ENCODE peak calls at places on chromosomes 11 and 22, in five cellular contexts. V, T, E, P and Q are unnamed samples.

GRCh38 chr11:48088682-48089050 is 108.3 kb downstream of the PTPRJ start:
- DNase-seq in T (no peak), P (no peak), V (no peak), E (no peak), Q (no peak)

GRCh38 chr11:36672815-36673450 is 74.9 kb upstream of the RAG2 start:
- DNase-seq in E (no peak), V (peak; percentile 58), T (no peak), P (peak; percentile 57), Q (no peak)

GRCh38 chr11:96607890-96608558 is 218.2 kb downstream of the JRKL start:
- DNase-seq in P (no peak), E (no peak), V (no peak), T (no peak), Q (no peak)

GRCh38 chr11:113603277-113604059 is 102.6 kb downstream of the TMPRSS5 start:
- DNase-seq in V (no peak), P (no peak), E (no peak), T (no peak), Q (no peak)

GRCh38 chr11:111992456-111992855 is 32.8 kb upstream of the DLAT start:
- DNase-seq in V (no peak), E (no peak), T (no peak), P (no peak), Q (no peak)

GRCh38 chr11:57868491-57868890 is 106.9 kb downstream of the CTNND1 start:
- DNase-seq in E (no peak), T (peak; percentile 66), P (no peak), V (no peak), Q (no peak)

GRCh38 chr11:17699157-17700114 is 19.9 kb upstream of the MYOD1 start:
- DNase-seq in E (no peak), P (no peak), T (no peak), V (peak; percentile 34), Q (no peak)

GRCh38 chr22:36465232-36466021 is 16.0 kb downstream of the TXN2 start:
- DNase-seq in V (peak; percentile 93), E (no peak), T (no peak), P (peak; percentile 92), Q (peak; percentile 91)

GRCh38 chr22:17368144-17368726 is 1.0 kb upstream of the CECR2 start:
- DNase-seq in T (no peak), P (no peak), E (no peak), V (no peak), Q (no peak)
- H2BK120ac ChIP-seq in T (peak overlapping the region; percentile 56), P (no peak overlapping the region), E (no peak overlapping the region), V (no peak overlapping the region), Q (no peak overlapping the region)

DNA sequence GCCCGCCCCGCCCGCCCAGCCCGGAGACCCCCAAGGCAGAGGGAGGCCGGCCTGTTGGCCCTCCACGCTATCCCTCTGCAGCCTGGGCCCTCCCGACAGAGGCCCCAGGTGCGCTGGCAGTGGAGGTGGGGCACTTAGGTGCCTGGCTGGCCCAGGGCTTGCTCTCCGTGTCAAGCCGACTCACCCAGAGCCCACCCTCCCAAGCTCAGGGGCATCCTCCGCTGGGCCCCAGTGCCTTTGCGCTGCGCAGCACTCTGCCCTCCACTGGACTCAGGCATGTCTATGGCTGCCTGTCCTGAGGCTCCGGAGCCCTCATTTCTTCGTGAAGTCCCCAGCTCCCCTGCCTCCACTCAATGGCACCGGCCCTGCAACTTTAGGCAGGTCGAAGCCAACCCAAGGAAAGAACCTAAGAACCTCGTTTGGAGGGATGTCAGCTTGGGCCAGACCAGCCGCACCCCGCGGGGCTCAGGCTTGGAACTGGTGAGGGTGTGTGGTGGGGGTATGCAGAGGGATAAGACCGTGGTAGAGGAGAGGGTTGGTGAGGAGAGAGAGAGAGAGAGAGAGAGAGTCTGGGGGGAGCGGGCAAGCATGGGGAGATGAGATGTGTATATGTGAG is 6.1 kb downstream of the SMIM45 start:
- DNase-seq in T (no peak), V (no peak), E (no peak), P (no peak), Q (no peak)
- H3K14ac ChIP-seq in T (no peak overlapping the region), V (no peak overlapping the region), E (no peak overlapping the region), P (no peak overlapping the region), Q (no peak overlapping the region)

DNA sequence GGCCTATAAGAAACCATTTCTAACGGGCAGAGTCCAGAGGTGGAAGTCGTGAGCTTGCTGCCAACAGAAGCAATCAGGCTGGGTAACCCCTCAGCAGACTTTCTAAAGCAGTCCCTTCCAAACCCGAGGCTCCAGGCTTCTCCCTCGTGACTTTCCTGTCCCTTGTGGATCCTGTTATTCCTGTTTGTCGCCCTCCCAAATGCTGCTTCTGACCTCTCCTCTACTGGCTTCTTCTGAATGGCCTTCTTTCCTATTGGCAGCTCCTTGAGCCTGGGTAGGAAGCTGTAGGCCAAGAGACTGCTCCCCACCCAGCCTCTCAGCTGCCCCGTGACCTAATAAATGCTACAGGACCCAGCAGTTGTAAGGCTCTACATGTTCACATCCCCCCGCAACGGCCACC is 35.0 kb downstream of the MAFF start:
- DNase-seq in T (no peak), E (no peak), V (no peak), P (no peak), Q (peak; percentile 92)
- H3K36me3 ChIP-seq in T (peaks cover 25% of the 10 kb centered on the region), E (peaks cover 26% of the 10 kb centered on the region), V (peaks cover 41% of the 10 kb centered on the region), P (peaks cover 58% of the 10 kb centered on the region), Q (peaks cover 31% of the 10 kb centered on the region)

DNA sequence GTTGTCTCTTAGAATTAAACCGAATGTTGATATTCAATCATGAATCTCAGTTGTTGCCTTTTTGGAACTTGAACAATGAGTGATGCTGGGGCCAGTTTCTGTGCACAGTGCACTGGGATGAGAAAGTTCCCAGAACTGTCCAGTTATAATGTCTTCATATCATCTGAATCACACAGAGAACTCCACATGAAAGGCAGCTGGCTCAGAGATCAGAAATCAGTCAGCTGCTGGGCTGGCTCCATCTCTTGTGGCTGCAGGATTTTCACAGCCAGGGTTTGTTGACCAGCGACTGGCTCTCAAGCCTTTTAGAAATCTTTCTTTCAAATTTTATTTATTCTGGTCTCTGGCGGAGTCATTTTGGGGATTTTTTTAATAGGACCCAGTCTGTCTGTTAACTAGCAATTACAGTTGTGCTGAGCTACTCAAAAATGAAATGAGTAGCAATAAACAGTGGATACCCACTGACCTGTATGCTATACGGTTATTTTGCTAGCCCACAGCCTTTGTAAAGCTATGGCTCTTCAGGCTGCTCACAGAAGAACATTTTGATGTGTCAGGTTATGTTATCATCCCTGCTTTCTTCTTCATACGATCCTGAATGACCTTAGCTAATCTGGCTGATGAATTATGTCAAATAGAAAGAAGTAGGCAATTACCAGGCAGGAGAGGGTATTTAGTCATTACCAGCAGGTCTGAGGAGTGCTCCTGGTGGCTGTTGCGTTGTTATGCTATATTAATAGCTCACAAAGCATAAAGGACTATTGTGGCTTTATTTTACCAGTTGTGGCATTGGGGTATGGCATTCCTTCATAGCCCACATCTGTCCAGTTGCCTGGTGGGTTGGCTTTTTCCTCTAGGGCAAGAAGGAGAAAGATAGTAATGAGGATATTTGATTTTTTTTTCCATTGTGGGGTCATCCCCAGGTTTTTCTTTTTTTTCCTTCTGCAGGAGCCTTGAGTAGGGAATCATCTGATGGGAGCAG is 3.6 kb downstream of the FAT3 start:
- DNase-seq in P (no peak), E (no peak), T (no peak), V (no peak), Q (no peak)
- H2BK120ac ChIP-seq in P (no peak overlapping the region), E (no peak overlapping the region), T (no peak overlapping the region), V (no peak overlapping the region), Q (no peak overlapping the region)

GRCh38 chr11:2376751-2377451 is at the start of gene CD81:
- DNase-seq in P (no peak), T (peak; percentile 82), V (peak; percentile 33), E (peak; percentile 56), Q (no peak)
- H3K14ac ChIP-seq in P (peak within 1 kb of the TSS; percentile 84), T (no peak within 1 kb of the TSS), V (peak within 1 kb of the TSS; percentile 85), E (peak within 1 kb of the TSS; percentile 100), Q (peak within 1 kb of the TSS; percentile 74)

DNA sequence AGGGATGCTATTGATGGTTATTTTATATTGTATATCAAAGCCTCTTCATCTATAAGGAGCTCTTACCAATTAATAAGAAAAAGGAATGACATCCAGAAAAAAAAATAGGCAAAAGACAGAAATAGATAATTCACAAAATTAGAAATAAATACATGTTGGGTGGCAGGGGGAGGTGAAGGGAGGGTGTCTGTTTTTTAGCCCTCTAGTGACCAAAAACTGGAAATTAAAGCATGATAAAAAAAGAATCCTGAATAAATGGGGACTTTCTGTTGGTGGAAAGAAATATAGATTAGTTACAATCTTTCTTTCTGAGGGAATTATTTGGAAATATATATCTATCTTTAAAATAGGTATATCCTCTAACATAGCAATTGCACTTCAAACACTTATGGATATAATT is 42.0 kb upstream of the TTC36 start:
- DNase-seq in E (no peak), T (no peak), P (no peak), V (no peak), Q (no peak)
- H3K36me3 ChIP-seq in E (peaks cover 35% of the 10 kb centered on the region), T (peaks cover 73% of the 10 kb centered on the region), P (peaks cover 30% of the 10 kb centered on the region), V (peaks cover 40% of the 10 kb centered on the region), Q (peaks cover 25% of the 10 kb centered on the region)

GRCh38 chr11:68521962-68522626 is 61.5 kb downstream of the PPP6R3 start:
- DNase-seq in E (no peak), V (peak; percentile 18), P (no peak), T (no peak), Q (no peak)
- H2BK120ac ChIP-seq in E (no peak overlapping the region), V (no peak overlapping the region), P (no peak overlapping the region), T (no peak overlapping the region), Q (no peak overlapping the region)

GRCh38 chr11:64231536-64231935 is 1.2 kb downstream of the DNAJC4 start:
- DNase-seq in T (no peak), V (no peak), P (no peak), E (no peak), Q (no peak)
- H3K14ac ChIP-seq in T (no peak overlapping the region), V (no peak overlapping the region), P (no peak overlapping the region), E (no peak overlapping the region), Q (no peak overlapping the region)

DNA sequence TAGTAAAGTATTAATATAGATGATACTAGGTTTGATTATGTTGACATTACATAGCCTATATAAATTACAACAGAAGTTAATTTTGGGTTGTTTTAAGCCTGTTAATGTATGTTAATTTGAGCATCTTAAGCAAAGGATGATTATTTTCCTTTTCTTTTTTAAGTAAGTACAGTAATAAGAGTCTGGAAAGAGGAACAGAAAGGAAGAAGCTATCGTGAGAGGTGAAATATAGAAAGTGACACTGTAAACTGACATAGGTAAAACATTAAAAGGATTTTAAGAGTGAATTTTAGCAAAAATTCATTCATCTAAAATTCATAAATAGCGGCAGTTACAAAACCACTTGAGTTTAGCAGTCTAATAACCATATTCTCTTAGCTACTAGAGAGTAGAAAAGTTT is 45.5 kb downstream of the FAR1 start:
- DNase-seq in E (no peak), P (no peak), T (no peak), V (no peak), Q (no peak)
- H3K36me3 ChIP-seq in E (peaks cover 8% of the 10 kb centered on the region), P (peaks cover 3% of the 10 kb centered on the region), T (peaks cover 64% of the 10 kb centered on the region), V (peaks cover 8% of the 10 kb centered on the region), Q (peaks cover 2% of the 10 kb centered on the region)